ENCODE peak calls at places on chromosomes 11 and 22, in eight cellular contexts. Z, C, B, V, N, P, K and W are unnamed samples.

GRCh38 chr11:46600162-46600561 is 6.3 kb upstream of the AMBRA1 start:
- DNase-seq in Z (no peak), K (no peak), C (no peak), P (no peak), N (no peak), B (no peak), V (no peak), W (no peak)

GRCh38 chr11:126336646-126337045 is 18.8 kb upstream of the ST3GAL4 start:
- DNase-seq in C (no peak), P (no peak), K (no peak), B (no peak), V (no peak), Z (no peak), N (peak; percentile 23), W (no peak)

GRCh38 chr11:64876835-64877341 is 1.5 kb downstream of the EHD1 start:
- DNase-seq in Z (peak; percentile 51), P (no peak), B (peak; percentile 73), N (peak; percentile 75), C (peak; percentile 39), K (no peak), V (no peak), W (peak; percentile 73)

GRCh38 chr11:79437274-79437980 is 3.4 kb downstream of the TENM4 start:
- DNase-seq in Z (peak; percentile 90), P (no peak), V (no peak), B (peak; percentile 52), K (peak; percentile 15), N (peak; percentile 60), C (no peak), W (peak; percentile 45)

GRCh38 chr11:33899383-33900037 is 7.6 kb upstream of the LMO2 start:
- DNase-seq in K (peak; percentile 79), V (no peak), N (no peak), C (no peak), Z (no peak), B (peak; percentile 63), P (no peak), W (peak; percentile 67)

GRCh38 chr11:66211100-66211499 is 57.3 kb upstream of the RAB1B start:
- DNase-seq in Z (no peak), V (no peak), B (no peak), C (no peak), P (no peak), N (no peak), K (no peak), W (no peak)

GRCh38 chr22:22070371-22070824 is 87.8 kb upstream of the TOP3B start:
- DNase-seq in C (no peak), V (no peak), Z (no peak), K (no peak), P (no peak), N (no peak), B (no peak), W (no peak)

GRCh38 chr11:35615911-35616900 is 2.1 kb upstream of the FJX1 start:
- DNase-seq in C (peak; percentile 27), V (peak; percentile 82), N (no peak), B (no peak), Z (peak; percentile 20), K (no peak), P (peak; percentile 55), W (no peak)

GRCh38 chr22:20776624-20777405 is 2.9 kb downstream of the SERPIND1 start:
- DNase-seq in K (no peak), N (no peak), B (no peak), Z (no peak), C (peak; percentile 86), P (no peak), V (no peak), W (no peak)

GRCh38 chr11:14881794-14882193 is 10.2 kb downstream of the CYP2R1 start:
- DNase-seq in N (no peak), Z (no peak), P (no peak), C (no peak), V (no peak), K (no peak), B (no peak), W (no peak)

GRCh38 chr22:37940698-37941376 is 12.6 kb downstream of the C22orf23 start:
- DNase-seq in Z (no peak), V (peak; percentile 55), N (no peak), K (no peak), C (no peak), B (no peak), P (no peak), W (no peak)

GRCh38 chr11:126348806-126349582 is 6.5 kb upstream of the ST3GAL4 start:
- DNase-seq in Z (no peak), N (peak; percentile 34), C (no peak), K (no peak), V (no peak), P (no peak), B (no peak), W (no peak)

GRCh38 chr22:19663821-19664325 is 50.4 kb upstream of the SEPTIN5 start:
- DNase-seq in N (no peak), B (no peak), K (no peak), Z (peak; percentile 70), V (no peak), C (no peak), P (no peak), W (no peak)

DNA sequence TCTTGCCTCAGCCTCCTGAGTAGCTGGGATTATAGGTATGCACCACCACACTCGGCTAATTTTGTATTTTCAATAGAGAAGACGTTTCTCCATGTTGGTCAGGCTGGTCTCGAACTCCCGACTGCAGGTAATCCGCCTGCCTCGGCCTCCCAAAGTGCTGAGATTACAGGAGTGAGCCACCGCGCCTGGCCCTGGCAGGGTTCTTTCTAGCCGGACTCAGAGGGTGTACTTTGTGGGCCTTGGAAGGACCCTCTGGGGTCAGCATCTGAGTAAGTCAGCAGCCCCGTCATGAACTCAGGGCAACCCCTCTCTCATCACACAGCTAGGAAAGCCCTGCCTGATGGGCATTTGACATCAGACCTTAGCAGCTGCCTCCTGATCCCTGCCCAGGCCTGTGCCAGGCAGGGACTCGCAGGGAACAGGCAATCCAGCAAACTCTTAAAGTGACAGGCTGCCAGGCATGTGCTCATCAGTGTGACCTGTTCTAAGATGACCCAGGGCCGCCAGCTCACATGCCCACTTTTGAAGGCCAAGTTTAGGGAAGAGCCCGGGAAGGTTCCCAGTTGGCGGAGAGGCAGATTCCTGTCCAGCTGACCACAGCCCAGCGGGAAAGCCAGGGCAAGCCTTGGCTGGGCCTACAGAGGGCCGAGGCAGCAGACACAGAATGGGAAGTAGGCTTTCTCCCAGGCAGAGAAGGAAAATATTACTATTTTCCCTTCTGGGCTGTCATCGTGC is 92.9 kb downstream of the MORC2 start:
- DNase-seq in B (no peak), V (no peak), C (no peak), N (no peak), Z (no peak), P (no peak), K (no peak), W (no peak)
- H3K4me1 ChIP-seq in B (no peaks in the 10 kb centered on the region), V (peaks cover 38% of the 10 kb centered on the region), C (peaks cover 27% of the 10 kb centered on the region), N (no peaks in the 10 kb centered on the region), Z (no peaks in the 10 kb centered on the region), P (no peaks in the 10 kb centered on the region), K (peaks cover 13% of the 10 kb centered on the region), W (no peaks in the 10 kb centered on the region)

DNA sequence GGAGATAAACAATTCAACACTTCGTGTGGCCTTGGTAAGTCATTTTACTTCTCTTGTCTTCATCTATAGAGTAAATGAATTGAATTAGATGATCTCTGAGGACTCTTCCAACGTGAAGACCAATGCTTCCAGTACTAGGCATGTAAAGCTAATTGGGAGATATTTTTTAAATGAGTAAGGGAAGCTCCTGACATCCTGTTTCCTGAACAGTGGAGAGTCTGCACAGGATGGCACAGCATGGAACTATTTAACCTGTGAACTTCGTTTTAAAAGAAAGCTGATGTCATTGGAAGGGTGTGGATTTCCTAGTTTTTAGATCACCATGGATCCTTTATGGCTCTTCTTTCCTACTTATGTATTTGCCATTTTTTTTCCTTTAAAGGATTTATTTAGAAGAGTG is 48.4 kb upstream of the HSD17B12 start:
- DNase-seq in N (no peak), P (no peak), K (no peak), V (no peak), B (no peak), C (no peak), Z (no peak), W (no peak)
- H3K27me3 ChIP-seq in N (no peaks in the 10 kb centered on the region), P (peaks cover 28% of the 10 kb centered on the region), K (peaks cover 9% of the 10 kb centered on the region), V (no peaks in the 10 kb centered on the region), B (no peaks in the 10 kb centered on the region), C (no peaks in the 10 kb centered on the region), Z (peaks cover 72% of the 10 kb centered on the region), W (no peaks in the 10 kb centered on the region)

DNA sequence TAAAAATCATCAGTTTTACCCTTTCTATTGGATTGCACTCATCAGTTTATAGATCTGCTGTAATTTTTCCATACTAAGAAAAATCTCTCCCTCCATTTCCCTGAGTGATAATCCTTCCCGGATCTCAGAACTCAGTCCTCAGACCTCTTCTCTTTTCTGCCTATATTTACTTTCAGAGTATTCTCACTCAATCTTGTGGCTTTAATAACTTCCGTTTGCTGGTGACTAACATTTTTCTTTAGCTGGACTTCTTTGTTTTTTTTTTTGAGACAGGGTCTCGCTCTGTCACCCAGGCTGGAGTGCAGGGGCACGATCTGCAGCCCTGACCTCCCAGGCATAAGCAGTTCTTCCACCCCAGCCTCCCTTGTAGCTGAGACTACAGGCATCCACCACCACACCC is 10.4 kb downstream of the ATXN10 start:
- DNase-seq in B (no peak), V (no peak), C (no peak), K (no peak), N (no peak), Z (no peak), P (no peak), W (no peak)
- H3K4me1 ChIP-seq in B (peaks cover 37% of the 10 kb centered on the region), V (peaks cover 48% of the 10 kb centered on the region), C (peaks cover 15% of the 10 kb centered on the region), K (peaks cover 72% of the 10 kb centered on the region), N (peaks cover 13% of the 10 kb centered on the region), Z (peaks cover 29% of the 10 kb centered on the region), P (peaks cover 26% of the 10 kb centered on the region), W (peaks cover 13% of the 10 kb centered on the region)

GRCh38 chr11:19683141-19683805 is 29.4 kb upstream of the NAV2 start:
- DNase-seq in C (no peak), K (peak; percentile 31), N (no peak), P (no peak), B (no peak), Z (no peak), V (no peak), W (peak; percentile 41)

GRCh38 chr11:19680824-19681368 is 31.7 kb upstream of the NAV2 start:
- DNase-seq in P (no peak), N (no peak), B (no peak), C (no peak), V (no peak), Z (no peak), K (no peak), W (no peak)

GRCh38 chr11:19686234-19686633 is 26.4 kb upstream of the NAV2 start:
- DNase-seq in P (no peak), B (no peak), N (no peak), Z (no peak), C (no peak), V (no peak), K (no peak), W (no peak)

GRCh38 chr11:19687372-19687771 is 25.3 kb upstream of the NAV2 start:
- DNase-seq in Z (no peak), B (no peak), P (no peak), N (no peak), K (no peak), C (no peak), V (no peak), W (no peak)

DNA sequence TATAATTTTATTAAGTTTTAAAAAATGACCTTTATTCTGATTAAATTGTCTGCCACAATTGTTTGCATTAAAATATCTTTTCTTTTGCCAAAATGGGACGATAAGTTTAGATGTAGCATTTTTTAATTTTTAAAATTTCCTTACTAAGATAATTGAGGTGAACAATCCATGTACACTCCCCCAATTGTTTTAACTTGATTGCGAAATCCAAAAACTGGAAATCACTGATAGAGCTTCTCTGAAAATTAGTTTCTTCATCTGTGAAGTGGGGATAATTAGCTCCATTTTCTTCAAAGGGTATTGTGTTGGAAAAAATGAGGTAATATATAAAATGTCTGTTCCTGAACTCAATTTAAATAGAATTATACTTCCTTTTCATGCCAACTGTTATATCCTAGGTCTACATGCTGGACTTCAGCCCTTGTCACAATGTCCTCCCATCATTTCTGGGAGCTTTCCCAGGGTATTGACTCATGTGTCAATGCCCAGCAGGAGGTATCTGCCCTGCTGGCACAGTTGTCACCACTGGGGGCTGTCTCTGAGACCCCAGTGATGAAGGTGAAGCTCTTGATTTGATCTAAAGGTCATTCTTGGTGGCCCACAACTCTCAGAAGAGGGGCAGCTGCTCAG is 28.7 kb upstream of the NAV2 start:
- DNase-seq in C (no peak), K (no peak), B (no peak), N (no peak), P (no peak), V (no peak), Z (no peak), W (no peak)
- H3K27me3 ChIP-seq in C (peaks cover 15% of the 10 kb centered on the region), K (no peaks in the 10 kb centered on the region), B (no peaks in the 10 kb centered on the region), N (no peaks in the 10 kb centered on the region), P (peaks cover 3% of the 10 kb centered on the region), V (no peaks in the 10 kb centered on the region), Z (peaks cover 8% of the 10 kb centered on the region), W (no peaks in the 10 kb centered on the region)